ENCODE peak calls at places on chromosomes 11 and 22, in eight cellular contexts. S is kidney, W is fibroblast of pulmonary artery, D is ovary, F is AG10803, P is thyroid gland, Z is GM20000, B is fibroblast of mammary gland. E is an unnamed sample.
A peak's percentile ranks its signal among the peaks of the same experiment; 100 is the strongest.

GRCh38 chr11:67498544-67498972 is 6.6 kb downstream of the PITPNM1 start:
- DNase-seq in S (peak; percentile 78), W (no peak), D (no peak), F (no peak), P (no peak), Z (no peak), B (no peak), E (no peak)

GRCh38 chr22:38490915-38491314 is 15.2 kb downstream of the DDX17 start:
- DNase-seq in S (peak; percentile 50), W (peak; percentile 59), D (peak; percentile 72), F (no peak), P (peak; percentile 54), Z (no peak), B (peak; percentile 77), E (no peak)

GRCh38 chr11:97938789-97939188 is 1082.0 kb upstream of the CNTN5 start:
- DNase-seq in S (no peak), W (no peak), D (no peak), F (no peak), P (no peak), Z (no peak), B (no peak), E (no peak)

GRCh38 chr22:50504245-50505211 is 3.0 kb downstream of the LMF2 start:
- DNase-seq in S (peak; percentile 77), W (no peak), D (no peak), F (no peak), P (no peak), Z (no peak), B (no peak), E (no peak)

GRCh38 chr22:23054531-23055257 is 15.6 kb upstream of the GNAZ start:
- DNase-seq in S (peak; percentile 26), W (no peak), D (no peak), F (no peak), P (no peak), Z (peak; percentile 67), B (no peak), E (peak; percentile 75)

GRCh38 chr22:48786679-48786996 is 1041.0 kb downstream of the BRD1 start:
- DNase-seq in S (no peak), W (no peak), D (no peak), F (no peak), P (no peak), Z (no peak), B (no peak), E (no peak)

GRCh38 chr11:134449713-134450112 is 37.7 kb upstream of the B3GAT1 start:
- DNase-seq in S (no peak), W (no peak), D (no peak), F (no peak), P (no peak), Z (no peak), B (no peak), E (no peak)

GRCh38 chr22:18994780-18995711 is 59.0 kb upstream of the PRODH start:
- DNase-seq in S (no peak), W (no peak), D (no peak), F (no peak), P (no peak), Z (no peak), B (no peak), E (no peak)

GRCh38 chr11:123973816-123974215 is 3.8 kb downstream of the OR10S1 start:
- DNase-seq in S (no peak), W (peak; percentile 93), D (no peak), F (peak; percentile 57), P (no peak), Z (no peak), B (peak; percentile 76), E (no peak)

GRCh38 chr11:118691926-118692830 is 12.7 kb upstream of the TREH start:
- DNase-seq in S (no peak), W (peak; percentile 32), D (no peak), F (peak; percentile 43), P (no peak), Z (peak; percentile 31), B (peak; percentile 73), E (peak; percentile 33)

GRCh38 chr11:47589504-47590025 is 3.1 kb downstream of the FAM180B start:
- DNase-seq in S (peak; percentile 70), W (no peak), D (peak; percentile 57), F (no peak), P (no peak), Z (no peak), B (no peak), E (no peak)

GRCh38 chr11:75471134-75471943 is 38.3 kb upstream of the KLHL35 start:
- DNase-seq in S (peak; percentile 60), W (no peak), D (no peak), F (no peak), P (peak; percentile 49), Z (no peak), B (no peak), E (no peak)

GRCh38 chr11:74577624-74578396 is 14.6 kb upstream of the POLD3 start:
- DNase-seq in S (no peak), W (no peak), D (no peak), F (peak; percentile 65), P (no peak), Z (no peak), B (peak; percentile 15), E (no peak)

GRCh38 chr22:37018815-37019308 is 385 bp downstream of the TST start:
- DNase-seq in S (peak; percentile 86), W (peak; percentile 58), D (peak; percentile 87), F (peak; percentile 39), P (peak; percentile 59), Z (no peak), B (peak; percentile 41), E (no peak)

GRCh38 chr11:72718101-72718501 is 34.1 kb downstream of the ARAP1 start:
- DNase-seq in S (peak; percentile 77), W (no peak), D (no peak), F (no peak), P (no peak), Z (no peak), B (no peak), E (no peak)

GRCh38 chr11:75428301-75428724 is 4.7 kb downstream of the KLHL35 start:
- DNase-seq in S (peak; percentile 91), W (peak; percentile 86), D (peak; percentile 87), F (peak; percentile 85), P (peak; percentile 94), Z (peak; percentile 97), B (peak; percentile 86), E (peak; percentile 88)

DNA sequence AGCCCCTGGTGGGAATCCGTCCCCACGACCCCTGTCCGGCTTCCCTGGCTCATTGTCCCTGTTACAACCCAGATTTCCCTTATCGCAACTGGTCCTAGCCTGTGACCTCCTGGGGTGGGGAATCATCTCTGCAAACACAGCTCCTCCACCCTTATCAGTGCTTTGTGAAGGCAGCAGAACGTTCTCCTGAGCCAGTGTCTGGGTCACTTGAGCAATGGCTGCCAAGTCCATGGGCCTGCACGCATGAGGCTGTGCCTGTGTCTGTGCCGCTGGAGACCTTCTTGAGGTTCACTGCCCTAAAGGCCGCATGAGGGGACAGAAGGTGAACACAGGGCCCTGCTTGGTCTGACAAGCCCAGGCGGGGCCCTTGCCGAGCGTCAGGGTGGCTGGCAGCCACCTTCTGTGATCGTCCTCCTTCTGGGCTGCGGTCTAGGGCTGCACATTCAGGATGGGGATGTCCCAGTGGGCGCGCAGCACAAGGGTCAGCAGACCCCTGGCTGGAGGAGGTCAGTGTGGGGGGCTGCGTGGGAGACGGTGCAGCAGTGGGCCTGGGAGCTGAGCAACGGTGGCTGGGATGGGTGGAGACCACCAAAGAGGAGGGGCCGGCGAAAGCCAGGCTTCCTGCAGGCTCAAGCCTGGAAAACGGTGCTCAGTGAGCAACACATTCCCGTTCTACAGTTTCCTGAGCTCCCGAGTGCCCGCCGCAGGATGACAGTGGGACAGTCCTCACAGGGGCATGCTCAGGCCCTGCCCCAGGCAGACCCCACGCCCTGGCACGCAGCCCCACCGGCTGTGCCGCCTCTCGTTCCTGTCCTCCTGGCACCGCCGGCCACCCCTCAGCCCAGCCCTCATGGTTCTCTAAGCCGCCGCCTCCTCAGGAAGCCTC is 74.1 kb downstream of the CDKN1C start:
- DNase-seq in S (peak; percentile 77), W (no peak), D (no peak), F (no peak), P (no peak), Z (no peak), B (no peak), E (no peak)
- TF ChIP-seq CTCF in S (no peak), W (no peak), D (no peak), F (no peak), P (no peak), Z (no peak), B (no peak), E (no peak)

GRCh38 chr11:34252015-34252414 is 105.8 kb downstream of the ABTB2 start:
- DNase-seq in S (no peak), W (no peak), D (no peak), F (no peak), P (no peak), Z (no peak), B (no peak), E (no peak)
- TF ChIP-seq CTCF in S (no peak), W (no peak), D (no peak), F (no peak), P (no peak), Z (no peak), B (no peak), E (no peak)

GRCh38 chr22:44915441-44915840 is 94.4 kb downstream of the PHF21B start:
- DNase-seq in S (peak; percentile 41), W (no peak), D (no peak), F (no peak), P (no peak), Z (no peak), B (no peak), E (no peak)
- TF ChIP-seq CTCF in S (no peak), W (no peak), D (no peak), F (no peak), P (no peak), Z (no peak), B (no peak), E (no peak)

GRCh38 chr22:46096051-46096450 is 54.3 kb upstream of the PPARA start:
- DNase-seq in S (no peak), W (no peak), D (no peak), F (no peak), P (no peak), Z (no peak), B (no peak), E (no peak)

GRCh38 chr22:46098525-46099475 is 51.5 kb upstream of the PPARA start:
- DNase-seq in S (no peak), W (no peak), D (no peak), F (no peak), P (no peak), Z (no peak), B (no peak), E (no peak)

GRCh38 chr22:46097268-46097900 is 52.9 kb upstream of the PPARA start:
- DNase-seq in S (no peak), W (no peak), D (no peak), F (no peak), P (no peak), Z (no peak), B (no peak), E (no peak)

GRCh38 chr22:46094676-46095075 is 55.6 kb upstream of the PPARA start:
- DNase-seq in S (no peak), W (no peak), D (no peak), F (no peak), P (no peak), Z (no peak), B (no peak), E (no peak)

DNA sequence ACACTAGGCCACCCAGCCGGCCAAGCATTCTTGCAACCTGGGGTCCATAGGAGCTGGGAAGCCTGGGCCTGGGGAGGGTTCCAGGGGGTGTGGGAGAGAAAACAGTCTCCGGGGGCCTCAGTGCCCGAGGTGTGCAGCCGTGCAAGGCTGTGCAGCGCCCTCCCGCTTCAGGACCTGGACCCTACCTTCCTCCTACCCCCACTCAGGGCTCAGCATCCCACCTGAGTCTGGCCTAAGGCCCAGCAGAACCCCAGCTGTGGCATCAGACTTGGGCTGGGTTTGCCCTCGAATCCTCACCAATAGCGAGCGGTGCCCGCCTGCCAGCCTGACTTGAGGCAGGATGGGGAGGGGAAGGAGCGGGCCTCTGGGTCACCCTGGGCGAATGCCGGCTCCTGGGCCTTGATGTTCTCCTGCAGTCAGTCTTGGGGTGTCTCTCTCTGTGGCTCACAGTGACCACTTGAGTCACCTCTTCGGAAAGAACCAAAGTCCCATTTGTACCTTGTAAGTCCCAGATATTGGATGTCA is 53.6 kb upstream of the PPARA start:
- DNase-seq in S (no peak), W (no peak), D (no peak), F (no peak), P (no peak), Z (no peak), B (no peak), E (no peak)
- TF ChIP-seq CTCF in S (no peak), W (no peak), D (no peak), F (no peak), P (no peak), Z (no peak), B (no peak), E (no peak)